ENCODE peak calls at places on chromosome 20, in five cellular contexts. E is RWPE1; F is caudate nucleus; T is psoas muscle; P is naive thymus-derived CD4-positive, alpha-beta T cell. N is an unnamed sample.

GRCh38 chr20:24994470-24995368 is 2.2 kb upstream of the APMAP start:
- DNase-seq in E (peak), F (peak), T (peak), P (peak), N (peak)

GRCh38 chr20:61115627-61116026 is 136.4 kb upstream of the CDH4 start:
- DNase-seq in E (no peak), F (no peak), T (no peak), P (no peak), N (no peak)

GRCh38 chr20:41003143-41003932 is 25.3 kb upstream of the TOP1 start:
- DNase-seq in E (peak), F (no peak), T (peak), P (peak), N (peak)

GRCh38 chr20:53966774-53967398 is 103.5 kb downstream of the BCAS1 start:
- DNase-seq in E (no peak), F (no peak), T (no peak), P (no peak), N (no peak)

GRCh38 chr20:57392512-57393271 is 1.5 kb downstream of the RBM38 start:
- DNase-seq in E (no peak), F (no peak), T (peak), P (peak), N (no peak)

GRCh38 chr20:58475466-58475865 is 39.7 kb downstream of the APCDD1L start:
- DNase-seq in E (no peak), F (no peak), T (no peak), P (no peak), N (no peak)

GRCh38 chr20:34538671-34539123 is 19.8 kb upstream of the MAP1LC3A start:
- DNase-seq in E (peak), F (peak), T (peak), P (no peak), N (no peak)

GRCh38 chr20:52924411-52925271 is 47.5 kb upstream of the TSHZ2 start:
- DNase-seq in E (no peak), F (no peak), T (no peak), P (no peak), N (no peak)

GRCh38 chr20:45880988-45881788 is at the start of gene ZSWIM1:
- DNase-seq in E (peak), F (peak), T (peak), P (peak), N (peak)

GRCh38 chr20:9140172-9140760 is 71.4 kb downstream of the PLCB4 start:
- DNase-seq in E (no peak), F (no peak), T (no peak), P (no peak), N (no peak)

GRCh38 chr20:34249291-34249690 is 8.1 kb downstream of the ASIP start:
- DNase-seq in E (no peak), F (no peak), T (no peak), P (no peak), N (no peak)

GRCh38 chr20:41030536-41031242 is 2.1 kb downstream of the TOP1 start:
- DNase-seq in E (peak), F (no peak), T (no peak), P (no peak), N (no peak)

GRCh38 chr20:48148916-48149672 is 363.8 kb upstream of the SULF2 start:
- DNase-seq in E (no peak), F (no peak), T (no peak), P (no peak), N (no peak)

GRCh38 chr20:40607927-40608326 is 81.1 kb downstream of the MAFB start:
- DNase-seq in E (no peak), F (no peak), T (no peak), P (no peak), N (no peak)

GRCh38 chr20:22908437-22908836 is 126.7 kb upstream of the SSTR4 start:
- DNase-seq in E (no peak), F (no peak), T (no peak), P (no peak), N (no peak)

GRCh38 chr20:859661-860294 is 26.3 kb downstream of the FAM110A start:
- DNase-seq in E (no peak), F (no peak), T (no peak), P (no peak), N (no peak)

GRCh38 chr20:19552144-19552895 is 205.7 kb upstream of the RIN2 start:
- DNase-seq in E (peak), F (no peak), T (no peak), P (no peak), N (no peak)

GRCh38 chr20:25277051-25277801 is 29.3 kb downstream of the PYGB start:
- DNase-seq in E (no peak), F (no peak), T (peak), P (no peak), N (no peak)

GRCh38 chr20:25071722-25072121 is 10.2 kb downstream of the VSX1 start:
- DNase-seq in E (no peak), F (no peak), T (no peak), P (no peak), N (no peak)

GRCh38 chr20:56540415-56540814 is 7.4 kb downstream of the FAM209B start:
- DNase-seq in E (no peak), F (no peak), T (no peak), P (no peak), N (no peak)

GRCh38 chr20:33552519-33552918 is 62.6 kb downstream of the CBFA2T2 start:
- DNase-seq in E (no peak), F (no peak), T (no peak), P (no peak), N (no peak)

GRCh38 chr20:2217857-2218529 is 77.8 kb upstream of the TGM3 start:
- DNase-seq in E (no peak), F (no peak), T (no peak), P (no peak), N (no peak)

GRCh38 chr20:20233041-20233514 is 134.8 kb upstream of the INSM1 start:
- DNase-seq in E (no peak), F (no peak), T (no peak), P (no peak), N (no peak)

GRCh38 chr20:63055575-63056235 is 48.9 kb upstream of the BHLHE23 start:
- DNase-seq in E (no peak), F (no peak), T (no peak), P (no peak), N (no peak)

GRCh38 chr20:45419188-45420091 is 3.5 kb downstream of the PIGT start:
- DNase-seq in E (peak), F (peak), T (peak), P (no peak), N (no peak)

GRCh38 chr20:32786059-32786760 is 24.0 kb downstream of the DNMT3B start:
- DNase-seq in E (no peak), F (no peak), T (no peak), P (no peak), N (no peak)

GRCh38 chr20:21826946-21827345 is 121.5 kb downstream of the PAX1 start:
- DNase-seq in E (no peak), F (no peak), T (no peak), P (no peak), N (no peak)

GRCh38 chr20:51369503-51369902 is 173.0 kb downstream of the NFATC2 start:
- DNase-seq in E (no peak), F (no peak), T (no peak), P (no peak), N (no peak)

GRCh38 chr20:33693741-33694645 is 7.8 kb upstream of the E2F1 start:
- DNase-seq in E (no peak), F (peak), T (peak), P (no peak), N (no peak)

GRCh38 chr20:4507288-4507719 is 214.4 kb upstream of the PRND start:
- DNase-seq in E (peak), F (no peak), T (no peak), P (no peak), N (no peak)
- H3K27ac ChIP-seq in E (no peak), F (no peak), T (no peak), P (no peak), N (no peak)

GRCh38 chr20:39047417-39047985 is 85.4 kb downstream of the DHX35 start:
- DNase-seq in E (no peak), F (no peak), T (no peak), P (no peak), N (no peak)

GRCh38 chr20:39049148-39049547 is 87.0 kb downstream of the DHX35 start:
- DNase-seq in E (no peak), F (no peak), T (no peak), P (no peak), N (no peak)

GRCh38 chr20:39050555-39050902 is 88.4 kb downstream of the DHX35 start:
- DNase-seq in E (no peak), F (no peak), T (no peak), P (no peak), N (no peak)

GRCh38 chr20:39048000-39048696 is 86.0 kb downstream of the DHX35 start:
- DNase-seq in E (peak), F (peak), T (peak), P (peak), N (peak)

GRCh38 chr20:39049684-39050554 is 87.8 kb downstream of the DHX35 start:
- DNase-seq in E (peak), F (peak), T (peak), P (peak), N (peak)
- H3K27ac ChIP-seq in E (peak), F (no peak), T (no peak), P (peak), N (peak)

DNA sequence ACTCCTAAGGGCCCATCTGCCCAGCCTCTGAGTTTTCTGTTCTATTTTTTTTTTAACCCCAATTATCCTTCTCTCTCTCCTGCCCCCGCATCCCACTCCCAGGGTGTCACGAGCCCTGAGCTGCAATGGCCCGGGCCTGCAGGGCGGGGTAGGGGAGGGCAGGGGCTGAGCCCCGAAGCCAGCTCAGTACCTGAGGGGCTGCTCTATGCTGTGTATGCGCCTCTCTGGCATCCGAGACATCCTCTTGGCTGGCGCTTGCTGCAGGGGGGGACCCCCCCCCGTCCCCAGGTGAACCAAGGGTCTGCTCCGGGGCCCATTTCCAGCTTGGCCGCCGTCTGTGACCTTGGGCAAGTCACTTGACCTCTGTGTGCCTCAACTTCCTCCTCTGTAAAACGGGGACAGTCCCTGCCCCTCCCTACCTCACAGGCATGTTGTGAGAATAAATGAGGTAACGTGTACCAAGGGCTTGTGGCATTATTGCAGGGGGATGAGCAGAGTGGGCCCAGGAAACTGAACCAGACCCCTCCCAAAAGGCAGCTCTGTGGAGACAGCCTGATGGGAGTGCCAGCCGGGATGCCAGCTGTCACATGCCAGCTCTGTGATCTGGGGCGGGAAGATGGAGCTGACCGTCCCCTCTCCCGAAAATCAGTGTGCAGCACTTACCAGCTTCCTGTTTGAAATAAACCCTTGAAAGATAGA is 13.0 kb upstream of the MYL9 start:
- DNase-seq in E (no peak), F (no peak), T (no peak), P (no peak), N (no peak)
- H3K27ac ChIP-seq in E (peak), F (no peak), T (no peak), P (no peak), N (no peak)

DNA sequence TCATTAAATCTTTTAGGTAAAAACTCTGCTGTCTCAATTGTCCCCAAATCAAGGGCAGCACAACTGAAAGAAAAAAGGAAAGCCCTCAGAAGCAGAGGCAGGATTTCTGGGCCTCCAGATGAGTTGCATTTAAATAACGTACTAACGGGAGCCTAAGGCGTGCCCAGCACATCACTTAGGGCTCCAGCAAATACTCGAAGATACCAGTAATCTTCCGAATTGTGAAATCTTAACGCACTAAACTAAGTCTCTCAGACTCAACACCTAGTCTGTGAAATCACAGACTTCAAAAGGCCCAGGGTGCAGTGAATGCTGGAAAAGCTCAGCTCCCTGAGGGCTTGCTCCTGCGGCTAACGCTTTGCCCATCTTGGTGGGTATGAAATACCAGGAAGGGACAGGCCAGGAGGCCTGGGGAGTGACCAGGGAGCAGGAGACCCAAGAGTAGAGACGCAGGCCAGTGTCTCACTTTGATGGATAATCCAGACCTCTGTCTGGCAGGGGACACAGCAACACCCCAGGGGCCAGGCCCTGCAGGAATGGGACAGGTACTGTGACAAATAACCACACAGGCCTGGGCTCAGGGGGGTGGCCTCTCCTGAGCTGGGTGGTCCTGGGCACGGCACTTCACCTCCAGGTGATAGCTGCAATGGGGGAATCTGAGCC is 36.4 kb downstream of the RRBP1 start:
- DNase-seq in E (no peak), F (no peak), T (no peak), P (no peak), N (no peak)
- H3K27ac ChIP-seq in E (peak), F (no peak), T (peak), P (no peak), N (no peak)

GRCh38 chr20:17595846-17596245 is 26.0 kb downstream of the DSTN start:
- DNase-seq in E (no peak), F (no peak), T (no peak), P (no peak), N (no peak)
- H3K27ac ChIP-seq in E (no peak), F (no peak), T (no peak), P (no peak), N (no peak)

DNA sequence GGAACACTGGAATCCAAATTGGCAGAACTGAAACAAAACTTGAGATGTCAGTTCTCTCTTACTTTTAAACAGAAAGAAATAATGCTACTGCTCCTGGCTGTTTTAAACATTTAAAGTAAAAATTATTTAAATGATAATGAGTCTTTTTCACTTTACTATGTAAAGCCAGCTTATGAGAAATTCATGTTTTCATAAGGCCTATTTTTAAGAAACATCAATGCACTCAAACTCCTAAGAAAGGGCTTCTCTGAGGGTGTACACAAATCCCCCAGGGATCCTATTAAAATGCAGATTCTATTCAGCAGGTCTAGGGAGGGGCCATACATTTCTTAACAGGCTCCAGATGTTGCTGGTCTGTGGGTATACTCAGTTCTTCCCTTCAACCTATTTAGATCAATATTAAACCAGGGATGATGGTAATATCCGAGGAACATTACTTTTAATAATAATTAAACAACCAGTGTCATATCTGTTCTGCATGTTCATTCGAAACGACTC is 2.3 kb downstream of the FERMT1 start:
- DNase-seq in E (no peak), F (no peak), T (no peak), P (no peak), N (no peak)
- H3K27ac ChIP-seq in E (no peak), F (no peak), T (no peak), P (no peak), N (no peak)

DNA sequence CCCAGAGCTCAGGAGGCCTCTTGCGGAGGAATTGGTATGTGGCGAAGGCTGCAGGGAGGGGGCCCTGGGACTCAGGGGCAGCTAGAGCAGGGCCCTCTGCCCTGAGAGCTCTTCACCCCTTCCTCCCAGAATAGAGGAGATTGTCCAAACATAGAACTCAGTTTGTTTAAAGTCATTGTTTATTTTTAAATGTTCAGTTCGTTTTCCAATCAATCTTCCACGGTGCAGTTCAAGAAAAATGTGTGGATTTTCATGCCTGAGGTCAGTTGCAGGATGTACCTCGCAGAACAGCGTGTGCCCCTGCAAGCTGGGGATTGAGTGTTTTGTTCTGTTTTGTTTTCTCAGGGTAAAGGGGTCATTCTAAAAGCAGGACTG is 37.2 kb downstream of the MGME1 start:
- DNase-seq in E (no peak), F (no peak), T (no peak), P (no peak), N (no peak)
- H3K27ac ChIP-seq in E (no peak), F (no peak), T (no peak), P (no peak), N (no peak)

GRCh38 chr20:31570735-31571617 is 34.1 kb upstream of the ID1 start:
- DNase-seq in E (no peak), F (peak), T (no peak), P (no peak), N (no peak)
- H3K27ac ChIP-seq in E (peak), F (peak), T (peak), P (no peak), N (peak)